ENCODE peak calls at places on chromosomes 11 and 22, in four cellular contexts. One of them, this sample, is unnamed.

GRCh38 chr11:79076526-79077115 is 364.2 kb downstream of the TENM4 start:
- DNase-seq in activated CD4-positive, alpha-beta T cell treated with anti-CD3 and anti-CD28 coated beads, Interleukin-2, amount 10 ng/mL, durations not matched to agents 7 days and 5 days: peak
- DNase-seq in MM.1S: peak
- DNase-seq in tibial artery: peak
- DNase-seq in this sample: peak

GRCh38 chr11:17793642-17794170 is 59.1 kb downstream of the KCNC1 start:
- DNase-seq in activated CD4-positive, alpha-beta T cell treated with anti-CD3 and anti-CD28 coated beads, Interleukin-2, amount 10 ng/mL, durations not matched to agents 7 days and 5 days: no peak
- DNase-seq in MM.1S: no peak
- DNase-seq in tibial artery: no peak
- DNase-seq in this sample: no peak

GRCh38 chr22:35991168-35991567 is 37.5 kb downstream of the RBFOX2 start:
- DNase-seq in activated CD4-positive, alpha-beta T cell treated with anti-CD3 and anti-CD28 coated beads, Interleukin-2, amount 10 ng/mL, durations not matched to agents 7 days and 5 days: no peak
- DNase-seq in MM.1S: no peak
- DNase-seq in tibial artery: no peak
- DNase-seq in this sample: no peak

GRCh38 chr11:130485983-130486970 is 37.8 kb downstream of the ADAMTS15 start:
- DNase-seq in activated CD4-positive, alpha-beta T cell treated with anti-CD3 and anti-CD28 coated beads, Interleukin-2, amount 10 ng/mL, durations not matched to agents 7 days and 5 days: no peak
- DNase-seq in MM.1S: no peak
- DNase-seq in tibial artery: no peak
- DNase-seq in this sample: no peak

GRCh38 chr11:1935156-1936071 is 11.7 kb upstream of the MRPL23 start:
- DNase-seq in activated CD4-positive, alpha-beta T cell treated with anti-CD3 and anti-CD28 coated beads, Interleukin-2, amount 10 ng/mL, durations not matched to agents 7 days and 5 days: peak
- DNase-seq in MM.1S: no peak
- DNase-seq in tibial artery: no peak
- DNase-seq in this sample: no peak

GRCh38 chr11:64762916-64763803 is 3.4 kb upstream of the PYGM start:
- DNase-seq in activated CD4-positive, alpha-beta T cell treated with anti-CD3 and anti-CD28 coated beads, Interleukin-2, amount 10 ng/mL, durations not matched to agents 7 days and 5 days: peak
- DNase-seq in MM.1S: no peak
- DNase-seq in tibial artery: peak
- DNase-seq in this sample: peak

GRCh38 chr11:117823294-117823940 is 1.1 kb downstream of the FXYD2 start:
- DNase-seq in activated CD4-positive, alpha-beta T cell treated with anti-CD3 and anti-CD28 coated beads, Interleukin-2, amount 10 ng/mL, durations not matched to agents 7 days and 5 days: peak
- DNase-seq in MM.1S: no peak
- DNase-seq in tibial artery: no peak
- DNase-seq in this sample: peak

GRCh38 chr11:12485328-12485727 is 108.0 kb downstream of the PARVA start:
- DNase-seq in activated CD4-positive, alpha-beta T cell treated with anti-CD3 and anti-CD28 coated beads, Interleukin-2, amount 10 ng/mL, durations not matched to agents 7 days and 5 days: no peak
- DNase-seq in MM.1S: no peak
- DNase-seq in tibial artery: no peak
- DNase-seq in this sample: no peak

GRCh38 chr11:64241430-64242153 is 697 bp downstream of the FKBP2 start:
- DNase-seq in activated CD4-positive, alpha-beta T cell treated with anti-CD3 and anti-CD28 coated beads, Interleukin-2, amount 10 ng/mL, durations not matched to agents 7 days and 5 days: peak
- DNase-seq in MM.1S: peak
- DNase-seq in tibial artery: peak
- DNase-seq in this sample: peak

GRCh38 chr11:64928957-64929356 is 4.5 kb downstream of the PPP2R5B start:
- DNase-seq in activated CD4-positive, alpha-beta T cell treated with anti-CD3 and anti-CD28 coated beads, Interleukin-2, amount 10 ng/mL, durations not matched to agents 7 days and 5 days: no peak
- DNase-seq in MM.1S: no peak
- DNase-seq in tibial artery: no peak
- DNase-seq in this sample: no peak

GRCh38 chr22:27270818-27271510 is 530.6 kb downstream of the MN1 start:
- DNase-seq in activated CD4-positive, alpha-beta T cell treated with anti-CD3 and anti-CD28 coated beads, Interleukin-2, amount 10 ng/mL, durations not matched to agents 7 days and 5 days: no peak
- DNase-seq in MM.1S: no peak
- DNase-seq in tibial artery: no peak
- DNase-seq in this sample: no peak

GRCh38 chr11:134275534-134276395 is at the start of gene GLB1L3:
- DNase-seq in activated CD4-positive, alpha-beta T cell treated with anti-CD3 and anti-CD28 coated beads, Interleukin-2, amount 10 ng/mL, durations not matched to agents 7 days and 5 days: peak
- DNase-seq in MM.1S: peak
- DNase-seq in tibial artery: no peak
- DNase-seq in this sample: no peak

GRCh38 chr22:41885116-41885515 is 29.8 kb downstream of the SHISA8 start:
- DNase-seq in activated CD4-positive, alpha-beta T cell treated with anti-CD3 and anti-CD28 coated beads, Interleukin-2, amount 10 ng/mL, durations not matched to agents 7 days and 5 days: no peak
- DNase-seq in MM.1S: no peak
- DNase-seq in tibial artery: no peak
- DNase-seq in this sample: no peak

GRCh38 chr22:33555814-33556522 is 364.3 kb downstream of the LARGE1 start:
- DNase-seq in activated CD4-positive, alpha-beta T cell treated with anti-CD3 and anti-CD28 coated beads, Interleukin-2, amount 10 ng/mL, durations not matched to agents 7 days and 5 days: no peak
- DNase-seq in MM.1S: no peak
- DNase-seq in tibial artery: no peak
- DNase-seq in this sample: no peak

GRCh38 chr11:77747381-77747969 is 73.0 kb downstream of the RSF1 start:
- DNase-seq in activated CD4-positive, alpha-beta T cell treated with anti-CD3 and anti-CD28 coated beads, Interleukin-2, amount 10 ng/mL, durations not matched to agents 7 days and 5 days: no peak
- DNase-seq in MM.1S: no peak
- DNase-seq in tibial artery: no peak
- DNase-seq in this sample: no peak

GRCh38 chr22:30413001-30413400 is 12.6 kb upstream of the MTFP1 start:
- DNase-seq in activated CD4-positive, alpha-beta T cell treated with anti-CD3 and anti-CD28 coated beads, Interleukin-2, amount 10 ng/mL, durations not matched to agents 7 days and 5 days: no peak
- DNase-seq in MM.1S: no peak
- DNase-seq in tibial artery: no peak
- DNase-seq in this sample: no peak

GRCh38 chr11:83713701-83714100 is 427.5 kb upstream of the CCDC90B start:
- DNase-seq in activated CD4-positive, alpha-beta T cell treated with anti-CD3 and anti-CD28 coated beads, Interleukin-2, amount 10 ng/mL, durations not matched to agents 7 days and 5 days: no peak
- DNase-seq in MM.1S: no peak
- DNase-seq in tibial artery: no peak
- DNase-seq in this sample: no peak

GRCh38 chr22:44586337-44586990 is 88.4 kb upstream of the RTL6 start:
- DNase-seq in activated CD4-positive, alpha-beta T cell treated with anti-CD3 and anti-CD28 coated beads, Interleukin-2, amount 10 ng/mL, durations not matched to agents 7 days and 5 days: no peak
- DNase-seq in MM.1S: no peak
- DNase-seq in tibial artery: no peak
- DNase-seq in this sample: no peak

GRCh38 chr11:122601131-122602125 is 54.1 kb upstream of the UBASH3B start:
- DNase-seq in activated CD4-positive, alpha-beta T cell treated with anti-CD3 and anti-CD28 coated beads, Interleukin-2, amount 10 ng/mL, durations not matched to agents 7 days and 5 days: no peak
- DNase-seq in MM.1S: no peak
- DNase-seq in tibial artery: no peak
- DNase-seq in this sample: no peak

GRCh38 chr11:9787981-9788521 is 124.2 kb downstream of the SWAP70 start:
- DNase-seq in activated CD4-positive, alpha-beta T cell treated with anti-CD3 and anti-CD28 coated beads, Interleukin-2, amount 10 ng/mL, durations not matched to agents 7 days and 5 days: no peak
- DNase-seq in MM.1S: no peak
- DNase-seq in tibial artery: peak
- DNase-seq in this sample: no peak

GRCh38 chr22:35949243-35949642 is 79.4 kb downstream of the RBFOX2 start:
- DNase-seq in activated CD4-positive, alpha-beta T cell treated with anti-CD3 and anti-CD28 coated beads, Interleukin-2, amount 10 ng/mL, durations not matched to agents 7 days and 5 days: no peak
- DNase-seq in MM.1S: no peak
- DNase-seq in tibial artery: no peak
- DNase-seq in this sample: no peak

GRCh38 chr11:61949169-61950034 is 749 bp upstream of the BEST1 start:
- DNase-seq in activated CD4-positive, alpha-beta T cell treated with anti-CD3 and anti-CD28 coated beads, Interleukin-2, amount 10 ng/mL, durations not matched to agents 7 days and 5 days: no peak
- DNase-seq in MM.1S: peak
- DNase-seq in tibial artery: peak
- DNase-seq in this sample: peak

GRCh38 chr11:36458129-36458918 is 51.7 kb downstream of the TRAF6 start:
- DNase-seq in activated CD4-positive, alpha-beta T cell treated with anti-CD3 and anti-CD28 coated beads, Interleukin-2, amount 10 ng/mL, durations not matched to agents 7 days and 5 days: no peak
- DNase-seq in MM.1S: no peak
- DNase-seq in tibial artery: no peak
- DNase-seq in this sample: no peak

GRCh38 chr11:12278766-12279671 is 98.4 kb upstream of the PARVA start:
- DNase-seq in activated CD4-positive, alpha-beta T cell treated with anti-CD3 and anti-CD28 coated beads, Interleukin-2, amount 10 ng/mL, durations not matched to agents 7 days and 5 days: no peak
- DNase-seq in MM.1S: no peak
- DNase-seq in tibial artery: no peak
- DNase-seq in this sample: no peak

GRCh38 chr22:41458161-41458728 is 10.2 kb downstream of the PHF5A start:
- DNase-seq in activated CD4-positive, alpha-beta T cell treated with anti-CD3 and anti-CD28 coated beads, Interleukin-2, amount 10 ng/mL, durations not matched to agents 7 days and 5 days: no peak
- DNase-seq in MM.1S: no peak
- DNase-seq in tibial artery: no peak
- DNase-seq in this sample: no peak

GRCh38 chr11:46351148-46351547 is 3.9 kb downstream of the DGKZ start:
- DNase-seq in activated CD4-positive, alpha-beta T cell treated with anti-CD3 and anti-CD28 coated beads, Interleukin-2, amount 10 ng/mL, durations not matched to agents 7 days and 5 days: no peak
- DNase-seq in MM.1S: no peak
- DNase-seq in tibial artery: no peak
- DNase-seq in this sample: no peak

GRCh38 chr11:111019931-111020381 is 225.6 kb upstream of the POU2AF2 start:
- DNase-seq in activated CD4-positive, alpha-beta T cell treated with anti-CD3 and anti-CD28 coated beads, Interleukin-2, amount 10 ng/mL, durations not matched to agents 7 days and 5 days: no peak
- DNase-seq in MM.1S: no peak
- DNase-seq in tibial artery: no peak
- DNase-seq in this sample: no peak

GRCh38 chr11:34860034-34860433 is 56.1 kb downstream of the APIP start:
- DNase-seq in activated CD4-positive, alpha-beta T cell treated with anti-CD3 and anti-CD28 coated beads, Interleukin-2, amount 10 ng/mL, durations not matched to agents 7 days and 5 days: no peak
- DNase-seq in MM.1S: peak
- DNase-seq in tibial artery: no peak
- DNase-seq in this sample: no peak

GRCh38 chr22:27780161-27780575 is 21.4 kb downstream of the MN1 start:
- DNase-seq in activated CD4-positive, alpha-beta T cell treated with anti-CD3 and anti-CD28 coated beads, Interleukin-2, amount 10 ng/mL, durations not matched to agents 7 days and 5 days: no peak
- DNase-seq in MM.1S: no peak
- DNase-seq in tibial artery: peak
- DNase-seq in this sample: no peak

GRCh38 chr11:62694455-62695167 is 5.3 kb upstream of the LRRN4CL start:
- DNase-seq in activated CD4-positive, alpha-beta T cell treated with anti-CD3 and anti-CD28 coated beads, Interleukin-2, amount 10 ng/mL, durations not matched to agents 7 days and 5 days: peak
- DNase-seq in MM.1S: peak
- DNase-seq in tibial artery: peak
- DNase-seq in this sample: peak

GRCh38 chr22:20991252-20992055 is 9.4 kb downstream of the LZTR1 start:
- DNase-seq in activated CD4-positive, alpha-beta T cell treated with anti-CD3 and anti-CD28 coated beads, Interleukin-2, amount 10 ng/mL, durations not matched to agents 7 days and 5 days: no peak
- DNase-seq in MM.1S: no peak
- DNase-seq in tibial artery: no peak
- DNase-seq in this sample: no peak

GRCh38 chr11:64854534-64855502 is 10.4 kb upstream of the CDC42BPG start:
- DNase-seq in activated CD4-positive, alpha-beta T cell treated with anti-CD3 and anti-CD28 coated beads, Interleukin-2, amount 10 ng/mL, durations not matched to agents 7 days and 5 days: no peak
- DNase-seq in MM.1S: no peak
- DNase-seq in tibial artery: peak
- DNase-seq in this sample: no peak

This sample was measured in OCI-LY7.